ENCODE peak calls at places on chromosomes 2 and 18, in five cellular contexts. U, S, Q, R and V are unnamed samples.

GRCh38 chr2:226832076-226832475 is 3.8 kb upstream of the RHBDD1 start:
- DNase-seq in U (no peak), S (no peak), Q (no peak), R (no peak), V (no peak)

GRCh38 chr2:64931536-64932326 is 57.5 kb upstream of the SLC1A4 start:
- DNase-seq in U (no peak), S (no peak), Q (no peak), R (no peak), V (no peak)

GRCh38 chr18:49813071-49813320 is 337 bp downstream of the ACAA2 start:
- DNase-seq in U (peak; percentile 9), S (peak; percentile 46), Q (peak; percentile 27), R (no peak), V (no peak)

GRCh38 chr18:75208055-75208835 is 694 bp downstream of the PTGR3 start:
- DNase-seq in U (peak; percentile 39), S (peak; percentile 66), Q (peak; percentile 52), R (peak; percentile 26), V (no peak)

GRCh38 chr2:188245230-188245629 is 46.4 kb upstream of the GULP1 start:
- DNase-seq in U (no peak), S (no peak), Q (no peak), R (no peak), V (no peak)

GRCh38 chr2:95076705-95077520 is 44.7 kb downstream of the MRPS5 start:
- DNase-seq in U (peak; percentile 99), S (peak; percentile 44), Q (peak; percentile 94), R (peak; percentile 36), V (no peak)

GRCh38 chr2:216773072-216773471 is 77.7 kb upstream of the IGFBP5 start:
- DNase-seq in U (no peak), S (no peak), Q (no peak), R (no peak), V (no peak)

GRCh38 chr2:226726546-226726945 is 73.1 kb downstream of the IRS1 start:
- DNase-seq in U (no peak), S (peak; percentile 42), Q (no peak), R (no peak), V (no peak)

GRCh38 chr2:171551836-171552235 is 29.6 kb downstream of the CYBRD1 start:
- DNase-seq in U (no peak), S (no peak), Q (no peak), R (no peak), V (no peak)

GRCh38 chr18:72376256-72376655 is 167.9 kb downstream of the CBLN2 start:
- DNase-seq in U (no peak), S (no peak), Q (no peak), R (no peak), V (no peak)

GRCh38 chr2:159053186-159054031 is 85.0 kb downstream of the TANC1 start:
- DNase-seq in U (no peak), S (peak; percentile 82), Q (no peak), R (no peak), V (no peak)

GRCh38 chr2:147468963-147469362 is 375.9 kb upstream of the ACVR2A start:
- DNase-seq in U (no peak), S (no peak), Q (no peak), R (no peak), V (no peak)

GRCh38 chr2:70962211-70962884 is 16.1 kb upstream of the ANKRD53 start:
- DNase-seq in U (no peak), S (no peak), Q (no peak), R (no peak), V (no peak)

GRCh38 chr2:107810734-107811133 is 16.0 kb upstream of the RGPD4 start:
- DNase-seq in U (no peak), S (no peak), Q (no peak), R (no peak), V (no peak)

GRCh38 chr2:237326250-237327171 is 87.5 kb downstream of the COL6A3 start:
- DNase-seq in U (no peak), S (no peak), Q (no peak), R (no peak), V (no peak)

GRCh38 chr2:29066271-29066860 is 8.0 kb downstream of the PCARE start:
- DNase-seq in U (no peak), S (peak; percentile 44), Q (no peak), R (no peak), V (no peak)

GRCh38 chr18:35936951-35937350 is 35.5 kb upstream of the RMP24 start:
- DNase-seq in U (no peak), S (no peak), Q (no peak), R (no peak), V (no peak)

GRCh38 chr2:64888591-64889309 is 100.4 kb upstream of the SLC1A4 start:
- DNase-seq in U (peak; percentile 80), S (peak; percentile 84), Q (peak; percentile 5), R (no peak), V (no peak)

GRCh38 chr2:226969412-226969811 is 133.6 kb downstream of the RHBDD1 start:
- DNase-seq in U (no peak), S (peak; percentile 6), Q (no peak), R (no peak), V (no peak)

GRCh38 chr2:188623995-188624643 is 332.4 kb downstream of the GULP1 start:
- DNase-seq in U (no peak), S (peak; percentile 42), Q (no peak), R (no peak), V (no peak)

GRCh38 chr2:53403836-53404413 is 363.7 kb upstream of the CHAC2 start:
- DNase-seq in U (peak; percentile 25), S (peak; percentile 76), Q (no peak), R (no peak), V (no peak)

GRCh38 chr18:32688821-32689220 is 84.0 kb downstream of the KLHL14 start:
- DNase-seq in U (no peak), S (no peak), Q (no peak), R (no peak), V (no peak)

GRCh38 chr2:10331702-10332401 is 29.1 kb downstream of the HPCAL1 start:
- DNase-seq in U (no peak), S (no peak), Q (no peak), R (no peak), V (no peak)

GRCh38 chr2:11744631-11745394 is 1.6 kb upstream of the LPIN1 start:
- DNase-seq in U (peak; percentile 18), S (peak; percentile 44), Q (no peak), R (no peak), V (no peak)

GRCh38 chr2:148642891-148643416 is 1.6 kb upstream of the EPC2 start:
- DNase-seq in U (no peak), S (peak; percentile 76), Q (no peak), R (no peak), V (no peak)

GRCh38 chr2:230865766-230866703 is 1.3 kb downstream of the ITM2C start:
- DNase-seq in U (peak; percentile 37), S (no peak), Q (peak; percentile 54), R (no peak), V (no peak)
- TF ChIP-seq CTCF in U (no peak), S (peak; percentile 9), Q (no peak), R (no peak), V (no peak)

GRCh38 chr2:236162804-236163482 is 5.2 kb downstream of the GBX2 start:
- DNase-seq in U (no peak), S (no peak), Q (no peak), R (no peak), V (no peak)
- H3K4me3 ChIP-seq in U (no peak overlapping the region), S (no peak overlapping the region), Q (no peak overlapping the region), R (no peak overlapping the region), V (no peak overlapping the region)

DNA sequence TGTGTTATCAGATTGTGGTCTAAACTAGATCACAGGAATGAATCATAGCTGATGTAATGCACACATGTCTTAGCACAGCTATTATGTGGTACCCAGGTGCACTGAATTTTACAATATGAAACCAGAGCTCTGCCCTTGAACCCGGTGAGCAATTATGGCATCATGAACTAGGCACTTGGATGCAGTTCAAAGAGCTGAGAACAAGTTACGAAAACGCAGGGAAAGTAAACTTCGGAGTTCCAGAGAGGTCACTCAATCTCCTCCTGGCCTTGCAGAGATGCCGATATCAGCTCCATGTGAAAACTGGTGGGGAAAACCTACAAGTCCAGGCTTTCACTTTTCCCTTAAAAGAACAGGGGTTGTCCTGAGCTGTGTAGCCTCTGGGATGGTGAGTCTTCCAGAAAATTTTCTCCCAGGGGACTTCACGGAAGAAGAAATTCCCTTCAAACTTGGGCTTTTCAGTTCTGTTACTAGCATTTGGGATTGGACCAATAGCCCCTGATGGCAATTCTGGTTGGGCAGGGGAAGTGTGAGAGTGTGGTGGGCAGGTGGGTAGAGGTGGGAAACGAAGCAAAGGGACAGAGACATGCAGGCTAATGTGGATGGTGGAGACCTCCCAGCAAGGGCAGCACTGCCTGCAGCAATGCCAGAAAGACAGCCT is 71.1 kb upstream of the SH3BP4 start:
- DNase-seq in U (peak; percentile 74), S (peak; percentile 94), Q (peak; percentile 54), R (no peak), V (no peak)
- TF ChIP-seq CTCF in U (no peak), S (no peak), Q (no peak), R (no peak), V (no peak)

DNA sequence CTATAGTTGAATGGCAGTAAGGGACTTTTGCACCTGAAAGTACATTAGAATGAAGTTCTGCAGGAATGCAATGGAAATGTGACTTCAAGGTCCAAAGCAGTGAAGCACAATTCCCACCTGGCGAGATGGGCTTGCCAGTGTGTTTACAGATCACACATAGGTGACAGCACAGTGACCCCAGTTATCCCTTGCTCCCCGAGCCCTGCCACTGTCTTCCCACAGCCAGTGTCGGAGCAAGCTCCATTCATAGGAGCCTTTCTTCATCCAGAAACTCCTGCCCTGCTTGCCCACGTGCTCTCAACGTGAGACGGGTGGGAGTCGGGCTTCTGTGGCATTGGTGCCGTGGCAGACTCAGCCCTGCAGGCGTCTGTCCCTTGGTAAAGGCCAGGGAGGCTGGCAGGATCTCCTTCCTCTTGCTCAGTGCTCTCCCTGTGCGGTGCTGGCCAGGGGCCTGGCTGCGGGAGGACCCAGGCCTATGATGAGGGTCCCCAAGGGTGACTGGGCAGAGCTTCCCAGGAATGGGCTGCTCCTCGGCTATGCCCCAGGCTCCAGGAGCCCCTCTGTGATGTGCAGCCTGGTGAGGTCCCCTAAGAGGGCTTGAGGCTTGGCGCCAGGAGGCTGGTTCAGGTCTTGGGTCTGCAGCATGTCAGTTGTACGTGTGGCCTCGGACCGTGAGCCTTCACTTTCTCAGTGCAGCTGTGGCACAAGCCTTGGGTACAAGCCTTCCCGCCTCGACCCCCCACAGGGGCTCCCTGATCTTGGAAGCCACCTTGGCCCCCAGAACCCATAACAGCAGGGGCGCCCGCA is 40.2 kb downstream of the SNED1 start:
- DNase-seq in U (no peak), S (no peak), Q (no peak), R (no peak), V (no peak)
- H3K4me3 ChIP-seq in U (no peak overlapping the region), S (no peak overlapping the region), Q (no peak overlapping the region), R (no peak overlapping the region), V (peak overlapping the region; percentile 60)

GRCh38 chr2:36607947-36608346 is 10.0 kb upstream of the FEZ2 start:
- DNase-seq in U (no peak), S (no peak), Q (no peak), R (no peak), V (no peak)

GRCh38 chr2:36609507-36609906 is 11.5 kb upstream of the FEZ2 start:
- DNase-seq in U (no peak), S (no peak), Q (no peak), R (no peak), V (no peak)

GRCh38 chr2:36606925-36607324 is 9.0 kb upstream of the FEZ2 start:
- DNase-seq in U (no peak), S (no peak), Q (no peak), R (no peak), V (no peak)

DNA sequence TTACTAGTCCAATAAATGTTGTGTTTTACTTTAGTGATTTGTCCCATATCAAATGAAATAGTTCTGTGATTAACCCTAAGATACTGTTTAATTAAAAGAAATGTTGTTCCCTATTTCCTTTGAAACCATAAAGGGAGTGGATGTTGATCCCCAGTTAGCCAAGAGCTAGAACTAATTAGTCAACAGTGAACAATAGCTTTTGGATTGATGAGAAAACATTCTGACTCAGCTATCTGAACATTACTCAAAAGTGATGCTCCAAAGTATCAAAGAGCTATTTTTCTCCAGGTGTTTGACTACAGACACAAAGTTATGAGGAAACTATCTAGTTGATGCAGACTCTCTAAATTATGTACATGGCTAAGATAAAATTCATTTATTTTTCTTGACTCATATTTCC is 7.3 kb upstream of the FEZ2 start:
- DNase-seq in U (no peak), S (no peak), Q (no peak), R (no peak), V (no peak)
- TF ChIP-seq CTCF in U (no peak), S (no peak), Q (no peak), R (no peak), V (no peak)